ENCODE peak calls at places on chromosomes 13 and 19, in six cellular contexts. H is K562, G is PC-3, X is right lobe of liver, L is tibial nerve, O is right atrium auricular region. Y is an unnamed sample.

GRCh38 chr19:47266401-47266885 is 8.2 kb upstream of the INAFM1 start:
- DNase-seq in H (no peak), G (no peak), X (no peak), L (no peak), O (no peak), Y (no peak)

GRCh38 chr13:102564564-102564963 is 32.2 kb upstream of the TPP2 start:
- DNase-seq in H (no peak), G (no peak), X (no peak), L (no peak), O (no peak), Y (no peak)

GRCh38 chr19:18765224-18765623 is 25.9 kb downstream of the COMP start:
- DNase-seq in H (no peak), G (no peak), X (no peak), L (no peak), O (no peak), Y (peak; percentile 60)

GRCh38 chr19:48396010-48396870 is 2.8 kb downstream of the GRIN2D start:
- DNase-seq in H (peak; percentile 40), G (no peak), X (no peak), L (no peak), O (no peak), Y (no peak)

GRCh38 chr19:47497073-47497766 is 13.2 kb upstream of the KPTN start:
- DNase-seq in H (peak; percentile 82), G (no peak), X (no peak), L (no peak), O (no peak), Y (no peak)

GRCh38 chr13:47184311-47184710 is 287.5 kb upstream of the HTR2A start:
- DNase-seq in H (no peak), G (no peak), X (no peak), L (no peak), O (no peak), Y (no peak)

GRCh38 chr13:31476266-31476665 is 263.1 kb upstream of the RXFP2 start:
- DNase-seq in H (no peak), G (no peak), X (no peak), L (no peak), O (no peak), Y (no peak)

GRCh38 chr13:36965767-36966166 is 33.4 kb downstream of the ALG5 start:
- DNase-seq in H (no peak), G (peak; percentile 85), X (no peak), L (no peak), O (no peak), Y (no peak)

GRCh38 chr19:906480-906879 is 6.5 kb downstream of the R3HDM4 start:
- DNase-seq in H (no peak), G (no peak), X (no peak), L (no peak), O (no peak), Y (no peak)

GRCh38 chr13:50999641-51000040 is 90.0 kb downstream of the RNASEH2B start:
- DNase-seq in H (no peak), G (no peak), X (no peak), L (no peak), O (no peak), Y (no peak)

GRCh38 chr19:8840708-8841107 is 8.5 kb downstream of the MBD3L1 start:
- DNase-seq in H (no peak), G (no peak), X (no peak), L (no peak), O (no peak), Y (no peak)

GRCh38 chr19:43315851-43316250 is 37.6 kb upstream of the CD177 start:
- DNase-seq in H (peak; percentile 13), G (no peak), X (no peak), L (no peak), O (no peak), Y (no peak)

GRCh38 chr19:29664753-29665214 is 477 bp upstream of the PLEKHF1 start:
- DNase-seq in H (no peak), G (no peak), X (no peak), L (no peak), O (no peak), Y (no peak)
- TF ChIP-seq CTCF in H (no peak), G (no peak), X (peak; percentile 39), L (no peak), O (peak; percentile 59), Y (no peak)

DNA sequence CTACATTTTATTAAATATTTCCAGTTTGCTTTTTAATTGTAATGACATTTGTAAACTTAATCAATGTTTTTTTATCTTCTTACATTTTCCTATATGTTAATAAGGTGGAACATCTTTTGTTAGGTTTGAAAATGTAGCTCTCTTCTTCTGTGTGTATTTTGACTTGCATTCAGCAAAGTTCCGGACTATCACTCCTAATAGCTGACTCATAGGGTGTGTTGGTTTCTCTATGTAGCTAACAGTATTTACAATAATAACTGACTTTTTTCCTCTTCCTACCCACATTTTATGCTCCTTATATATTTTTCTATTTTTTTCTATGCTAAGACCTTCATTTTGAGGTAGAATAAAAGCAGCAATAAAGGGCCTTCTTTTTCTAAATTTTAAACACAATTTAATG is 28.1 kb downstream of the MYO16 start:
- DNase-seq in H (no peak), G (peak; percentile 22), X (no peak), L (no peak), O (no peak), Y (no peak)
- H3K27ac ChIP-seq in H (peak overlapping the region; percentile 62), G (peak overlapping the region; percentile 13), X (no peak overlapping the region), L (no peak overlapping the region), O (no peak overlapping the region), Y (no peak overlapping the region)

DNA sequence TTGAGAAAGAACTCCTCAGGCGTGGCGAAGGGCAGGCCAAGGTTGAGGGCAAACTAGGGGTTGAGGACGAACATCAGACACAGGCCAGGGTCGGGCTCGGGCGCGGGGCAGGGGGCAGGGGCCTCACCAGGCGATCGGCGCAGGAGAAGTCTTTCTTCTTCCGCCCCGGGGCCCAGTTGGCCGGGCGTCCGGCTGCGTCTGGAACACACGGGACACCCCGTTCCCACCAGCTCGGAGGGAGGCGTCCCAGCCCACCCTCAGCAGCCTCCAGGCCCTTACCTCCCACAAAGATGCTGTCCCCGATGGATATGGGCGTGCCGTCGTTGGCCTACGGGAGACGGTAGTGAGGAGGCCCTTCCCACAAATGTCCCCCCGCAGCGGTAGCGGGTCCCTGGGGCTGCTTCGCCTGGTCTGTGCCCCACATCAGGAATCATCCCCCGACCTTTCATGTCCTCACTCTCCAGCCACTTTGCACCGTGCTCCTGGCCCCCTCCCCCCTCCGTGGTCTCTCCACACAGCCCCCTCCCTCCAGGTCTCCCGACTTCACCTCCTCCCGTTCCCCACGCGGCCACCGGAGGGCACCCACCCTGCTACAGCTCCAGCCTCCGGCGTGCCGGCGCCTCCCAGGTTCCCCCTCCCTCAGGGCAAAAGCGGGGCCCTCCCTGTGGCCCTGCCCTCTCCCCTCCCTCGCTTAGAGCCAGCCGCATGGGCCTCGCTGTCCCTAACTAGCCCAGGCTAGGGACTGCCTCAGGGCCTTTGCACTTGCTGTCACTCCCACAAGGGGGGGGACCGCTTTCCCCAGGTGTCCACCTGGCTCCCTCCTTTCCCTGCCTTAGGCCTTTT is 4.7 kb downstream of the PNKP start:
- DNase-seq in H (peak; percentile 55), G (no peak), X (peak; percentile 58), L (no peak), O (no peak), Y (peak; percentile 26)
- TF ChIP-seq CTCF in H (peak; percentile 67), G (peak; percentile 66), X (no peak), L (peak; percentile 6), O (no peak), Y (no peak)

GRCh38 chr13:60509601-60510386 is 112.8 kb downstream of the TDRD3 start:
- DNase-seq in H (no peak), G (peak; percentile 5), X (no peak), L (no peak), O (no peak), Y (no peak)
- H3K27ac ChIP-seq in H (no peak overlapping the region), G (no peak overlapping the region), X (no peak overlapping the region), L (no peak overlapping the region), O (no peak overlapping the region), Y (no peak overlapping the region)

GRCh38 chr19:20271215-20271926 is 104.4 kb downstream of the ZNF486 start:
- DNase-seq in H (no peak), G (no peak), X (no peak), L (no peak), O (no peak), Y (no peak)

GRCh38 chr19:20273951-20274578 is 107.1 kb downstream of the ZNF486 start:
- DNase-seq in H (no peak), G (no peak), X (no peak), L (no peak), O (no peak), Y (no peak)

GRCh38 chr19:20269461-20269860 is 102.4 kb downstream of the ZNF486 start:
- DNase-seq in H (no peak), G (no peak), X (no peak), L (no peak), O (no peak), Y (no peak)

GRCh38 chr19:20276011-20276738 is 109.2 kb downstream of the ZNF486 start:
- DNase-seq in H (no peak), G (no peak), X (no peak), L (no peak), O (no peak), Y (no peak)

DNA sequence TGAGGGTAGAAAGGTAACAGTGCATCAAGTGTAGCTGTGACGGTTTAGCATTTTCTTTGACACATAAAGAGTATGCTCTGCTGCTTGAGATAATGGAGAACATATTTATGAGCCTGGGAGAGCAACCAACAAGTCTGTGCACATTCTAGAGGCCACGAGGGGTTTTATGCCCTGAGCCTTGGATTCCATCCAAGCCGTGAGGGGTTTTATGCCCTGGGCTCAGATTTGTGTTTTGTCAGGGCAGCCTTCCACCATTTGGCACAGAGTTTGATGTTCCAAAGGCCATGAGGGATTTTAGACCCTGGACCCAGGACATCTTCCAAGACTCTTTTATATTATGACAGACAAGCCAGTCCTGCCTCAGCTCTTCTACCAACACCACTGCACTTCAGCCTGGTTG is 106.4 kb downstream of the ZNF486 start:
- DNase-seq in H (no peak), G (no peak), X (no peak), L (no peak), O (no peak), Y (no peak)
- TF ChIP-seq CTCF in H (no peak), G (no peak), X (no peak), L (no peak), O (no peak), Y (no peak)

DNA sequence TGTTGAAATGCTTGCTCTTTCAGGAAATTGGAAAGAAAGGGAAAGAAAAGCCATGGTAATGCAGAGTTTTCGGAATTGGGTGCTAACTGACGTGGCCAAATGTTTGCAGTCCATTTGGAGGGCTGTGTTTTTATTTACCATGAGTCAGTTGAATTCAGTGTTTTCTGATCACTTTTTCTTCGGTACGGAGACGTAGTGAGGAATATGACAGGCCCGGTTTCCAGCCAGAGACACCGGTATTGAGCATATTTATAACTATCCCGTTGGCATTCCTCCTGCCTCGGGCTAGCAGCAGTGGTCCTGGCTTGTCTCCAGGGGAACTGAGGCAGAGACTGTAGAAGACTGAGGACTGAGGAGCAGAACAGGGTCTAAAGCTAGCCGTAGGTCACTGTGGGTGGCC is 1.0 kb downstream of the CDC16 start:
- DNase-seq in H (no peak), G (peak; percentile 4), X (no peak), L (no peak), O (no peak), Y (no peak)
- H3K27ac ChIP-seq in H (peak overlapping the region; percentile 82), G (peak overlapping the region; percentile 61), X (peak overlapping the region; percentile 67), L (peak overlapping the region; percentile 82), O (peak overlapping the region; percentile 90), Y (no peak overlapping the region)